ENCODE peak calls at places on chromosomes 7 and 10, in seven cellular contexts. One of them, this sample, is unnamed.

GRCh38 chr7:91264083-91264923 is at the start of gene FZD1:
- DNase-seq in CD4-positive, alpha-beta T cell: no peak
- DNase-seq in suprapubic skin: peak; percentile 98
- DNase-seq in thyroid gland: peak; percentile 98
- DNase-seq in upper lobe of left lung: peak; percentile 97
- DNase-seq in astrocyte: peak; percentile 98
- DNase-seq in dorsolateral prefrontal cortex: peak; percentile 89
- DNase-seq in this sample: peak; percentile 95

GRCh38 chr7:93160410-93160809 is 12.2 kb upstream of the SAMD9L start:
- DNase-seq in CD4-positive, alpha-beta T cell: no peak
- DNase-seq in suprapubic skin: no peak
- DNase-seq in thyroid gland: no peak
- DNase-seq in upper lobe of left lung: no peak
- DNase-seq in astrocyte: peak; percentile 61
- DNase-seq in dorsolateral prefrontal cortex: no peak
- DNase-seq in this sample: no peak

GRCh38 chr7:120218702-120219101 is 54.3 kb upstream of the KCND2 start:
- DNase-seq in CD4-positive, alpha-beta T cell: no peak
- DNase-seq in suprapubic skin: no peak
- DNase-seq in thyroid gland: peak; percentile 11
- DNase-seq in upper lobe of left lung: no peak
- DNase-seq in astrocyte: no peak
- DNase-seq in dorsolateral prefrontal cortex: no peak
- DNase-seq in this sample: no peak

GRCh38 chr10:13787015-13787421 is 200.3 kb downstream of the PRPF18 start:
- DNase-seq in CD4-positive, alpha-beta T cell: peak; percentile 58
- DNase-seq in suprapubic skin: no peak
- DNase-seq in thyroid gland: no peak
- DNase-seq in upper lobe of left lung: no peak
- DNase-seq in astrocyte: peak; percentile 52
- DNase-seq in dorsolateral prefrontal cortex: no peak
- DNase-seq in this sample: no peak

GRCh38 chr10:43904831-43905230 is 256.1 kb upstream of the ZNF32 start:
- DNase-seq in CD4-positive, alpha-beta T cell: no peak
- DNase-seq in suprapubic skin: no peak
- DNase-seq in thyroid gland: no peak
- DNase-seq in upper lobe of left lung: no peak
- DNase-seq in astrocyte: no peak
- DNase-seq in dorsolateral prefrontal cortex: no peak
- DNase-seq in this sample: no peak

GRCh38 chr7:98949336-98950044 is 71.2 kb downstream of the TRRAP start:
- DNase-seq in CD4-positive, alpha-beta T cell: no peak
- DNase-seq in suprapubic skin: no peak
- DNase-seq in thyroid gland: no peak
- DNase-seq in upper lobe of left lung: no peak
- DNase-seq in astrocyte: no peak
- DNase-seq in dorsolateral prefrontal cortex: peak; percentile 83
- DNase-seq in this sample: peak; percentile 31

GRCh38 chr10:60905580-60905979 is 38.4 kb downstream of the RHOBTB1 start:
- DNase-seq in CD4-positive, alpha-beta T cell: no peak
- DNase-seq in suprapubic skin: no peak
- DNase-seq in thyroid gland: peak; percentile 90
- DNase-seq in upper lobe of left lung: no peak
- DNase-seq in astrocyte: peak; percentile 79
- DNase-seq in dorsolateral prefrontal cortex: no peak
- DNase-seq in this sample: no peak

GRCh38 chr7:5693529-5693928 is 87.9 kb downstream of the RNF216 start:
- DNase-seq in CD4-positive, alpha-beta T cell: no peak
- DNase-seq in suprapubic skin: no peak
- DNase-seq in thyroid gland: peak; percentile 78
- DNase-seq in upper lobe of left lung: no peak
- DNase-seq in astrocyte: no peak
- DNase-seq in dorsolateral prefrontal cortex: no peak
- DNase-seq in this sample: no peak

GRCh38 chr7:120743128-120743527 is 114.8 kb downstream of the TSPAN12 start:
- DNase-seq in CD4-positive, alpha-beta T cell: no peak
- DNase-seq in suprapubic skin: no peak
- DNase-seq in thyroid gland: no peak
- DNase-seq in upper lobe of left lung: no peak
- DNase-seq in astrocyte: no peak
- DNase-seq in dorsolateral prefrontal cortex: no peak
- DNase-seq in this sample: no peak

GRCh38 chr7:88835147-88835728 is 39.7 kb upstream of the TEX47 start:
- DNase-seq in CD4-positive, alpha-beta T cell: no peak
- DNase-seq in suprapubic skin: no peak
- DNase-seq in thyroid gland: no peak
- DNase-seq in upper lobe of left lung: no peak
- DNase-seq in astrocyte: peak; percentile 2
- DNase-seq in dorsolateral prefrontal cortex: no peak
- DNase-seq in this sample: no peak

GRCh38 chr7:41628926-41629325 is 74.0 kb downstream of the INHBA start:
- DNase-seq in CD4-positive, alpha-beta T cell: no peak
- DNase-seq in suprapubic skin: no peak
- DNase-seq in thyroid gland: no peak
- DNase-seq in upper lobe of left lung: no peak
- DNase-seq in astrocyte: peak; percentile 53
- DNase-seq in dorsolateral prefrontal cortex: no peak
- DNase-seq in this sample: no peak

GRCh38 chr10:127196227-127196954 is at the start of gene INSYN2A:
- DNase-seq in CD4-positive, alpha-beta T cell: no peak
- DNase-seq in suprapubic skin: no peak
- DNase-seq in thyroid gland: peak; percentile 38
- DNase-seq in upper lobe of left lung: peak; percentile 83
- DNase-seq in astrocyte: peak; percentile 44
- DNase-seq in dorsolateral prefrontal cortex: no peak
- DNase-seq in this sample: peak; percentile 57

GRCh38 chr10:101814466-101815041 is 3.7 kb downstream of the OGA start:
- DNase-seq in CD4-positive, alpha-beta T cell: no peak
- DNase-seq in suprapubic skin: no peak
- DNase-seq in thyroid gland: no peak
- DNase-seq in upper lobe of left lung: no peak
- DNase-seq in astrocyte: peak; percentile 46
- DNase-seq in dorsolateral prefrontal cortex: no peak
- DNase-seq in this sample: no peak

GRCh38 chr7:80183900-80184685 is 49.5 kb downstream of the GNAI1 start:
- DNase-seq in CD4-positive, alpha-beta T cell: no peak
- DNase-seq in suprapubic skin: no peak
- DNase-seq in thyroid gland: no peak
- DNase-seq in upper lobe of left lung: no peak
- DNase-seq in astrocyte: peak; percentile 13
- DNase-seq in dorsolateral prefrontal cortex: no peak
- DNase-seq in this sample: no peak

GRCh38 chr7:54705436-54705835 is 53.6 kb downstream of the SEC61G start:
- DNase-seq in CD4-positive, alpha-beta T cell: no peak
- DNase-seq in suprapubic skin: no peak
- DNase-seq in thyroid gland: no peak
- DNase-seq in upper lobe of left lung: no peak
- DNase-seq in astrocyte: peak; percentile 31
- DNase-seq in dorsolateral prefrontal cortex: no peak
- DNase-seq in this sample: no peak

GRCh38 chr7:40643664-40644063 is 508.9 kb downstream of the SUGCT start:
- DNase-seq in CD4-positive, alpha-beta T cell: no peak
- DNase-seq in suprapubic skin: no peak
- DNase-seq in thyroid gland: no peak
- DNase-seq in upper lobe of left lung: no peak
- DNase-seq in astrocyte: no peak
- DNase-seq in dorsolateral prefrontal cortex: no peak
- DNase-seq in this sample: no peak

GRCh38 chr10:13270877-13271551 is 28.9 kb downstream of the PHYH start:
- DNase-seq in CD4-positive, alpha-beta T cell: no peak
- DNase-seq in suprapubic skin: no peak
- DNase-seq in thyroid gland: no peak
- DNase-seq in upper lobe of left lung: no peak
- DNase-seq in astrocyte: peak; percentile 23
- DNase-seq in dorsolateral prefrontal cortex: no peak
- DNase-seq in this sample: no peak

GRCh38 chr10:44056206-44056605 is 328.7 kb downstream of the CXCL12 start:
- DNase-seq in CD4-positive, alpha-beta T cell: no peak
- DNase-seq in suprapubic skin: no peak
- DNase-seq in thyroid gland: no peak
- DNase-seq in upper lobe of left lung: no peak
- DNase-seq in astrocyte: no peak
- DNase-seq in dorsolateral prefrontal cortex: no peak
- DNase-seq in this sample: no peak

GRCh38 chr10:6269953-6270867 is 67.5 kb downstream of the PFKFB3 start:
- DNase-seq in CD4-positive, alpha-beta T cell: peak; percentile 44
- DNase-seq in suprapubic skin: no peak
- DNase-seq in thyroid gland: peak; percentile 8
- DNase-seq in upper lobe of left lung: no peak
- DNase-seq in astrocyte: no peak
- DNase-seq in dorsolateral prefrontal cortex: no peak
- DNase-seq in this sample: no peak

GRCh38 chr10:74419491-74420466 is 268.8 kb downstream of the ADK start:
- DNase-seq in CD4-positive, alpha-beta T cell: peak; percentile 28
- DNase-seq in suprapubic skin: no peak
- DNase-seq in thyroid gland: no peak
- DNase-seq in upper lobe of left lung: no peak
- DNase-seq in astrocyte: no peak
- DNase-seq in dorsolateral prefrontal cortex: no peak
- DNase-seq in this sample: no peak

GRCh38 chr10:33333260-33334169 is 952 bp downstream of the NRP1 start:
- DNase-seq in CD4-positive, alpha-beta T cell: no peak
- DNase-seq in suprapubic skin: no peak
- DNase-seq in thyroid gland: peak; percentile 12
- DNase-seq in upper lobe of left lung: no peak
- DNase-seq in astrocyte: peak; percentile 18
- DNase-seq in dorsolateral prefrontal cortex: no peak
- DNase-seq in this sample: no peak

GRCh38 chr7:121204537-121204936 is 124.3 kb upstream of the WNT16 start:
- DNase-seq in CD4-positive, alpha-beta T cell: no peak
- DNase-seq in suprapubic skin: no peak
- DNase-seq in thyroid gland: no peak
- DNase-seq in upper lobe of left lung: no peak
- DNase-seq in astrocyte: no peak
- DNase-seq in dorsolateral prefrontal cortex: no peak
- DNase-seq in this sample: no peak

GRCh38 chr10:52170776-52171175 is 143.3 kb upstream of the DKK1 start:
- DNase-seq in CD4-positive, alpha-beta T cell: no peak
- DNase-seq in suprapubic skin: no peak
- DNase-seq in thyroid gland: no peak
- DNase-seq in upper lobe of left lung: no peak
- DNase-seq in astrocyte: no peak
- DNase-seq in dorsolateral prefrontal cortex: no peak
- DNase-seq in this sample: no peak

GRCh38 chr7:42886866-42887509 is 24.9 kb downstream of the C7orf25 start:
- DNase-seq in CD4-positive, alpha-beta T cell: no peak
- DNase-seq in suprapubic skin: no peak
- DNase-seq in thyroid gland: no peak
- DNase-seq in upper lobe of left lung: no peak
- DNase-seq in astrocyte: no peak
- DNase-seq in dorsolateral prefrontal cortex: no peak
- DNase-seq in this sample: no peak

GRCh38 chr7:143882020-143882610 is 19.9 kb downstream of the TCAF1 start:
- DNase-seq in CD4-positive, alpha-beta T cell: no peak
- DNase-seq in suprapubic skin: no peak
- DNase-seq in thyroid gland: peak; percentile 87
- DNase-seq in upper lobe of left lung: peak; percentile 12
- DNase-seq in astrocyte: peak; percentile 56
- DNase-seq in dorsolateral prefrontal cortex: peak; percentile 76
- DNase-seq in this sample: peak; percentile 45

DNA sequence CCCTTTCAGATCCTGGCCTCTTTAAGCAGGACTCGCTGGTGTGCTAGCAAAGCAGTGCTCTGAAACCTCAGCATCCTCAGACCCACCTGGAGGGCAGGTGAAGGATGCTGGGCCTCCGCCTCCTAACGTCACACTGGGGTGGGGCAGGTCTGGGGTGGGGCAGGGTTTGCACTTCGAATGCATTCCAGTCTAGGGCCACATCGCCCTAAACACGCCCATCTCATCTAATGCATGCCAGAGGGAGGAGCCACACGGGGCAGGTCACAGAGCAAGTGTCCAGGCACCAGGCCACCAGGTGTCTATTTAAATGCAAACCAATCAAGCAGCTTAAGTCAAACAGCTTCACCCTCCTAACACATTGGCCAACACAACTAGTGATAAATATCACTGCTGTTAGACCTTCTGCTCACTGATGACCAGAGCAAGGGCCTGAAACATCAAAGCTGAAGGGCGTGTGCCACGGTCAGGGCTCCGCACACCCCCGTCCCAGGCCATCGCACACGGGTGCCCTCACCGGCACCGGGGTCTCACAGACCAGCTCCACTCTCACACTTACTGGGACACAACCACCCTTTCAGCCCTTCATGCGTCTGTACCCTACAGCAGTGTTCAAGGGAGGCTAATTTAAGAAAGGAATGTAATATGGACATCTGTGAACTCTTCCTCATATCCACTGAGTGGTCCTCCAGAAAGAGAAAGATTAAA is 47.1 kb downstream of the DIP2C start:
- DNase-seq in CD4-positive, alpha-beta T cell: no peak
- DNase-seq in suprapubic skin: peak; percentile 41
- DNase-seq in thyroid gland: no peak
- DNase-seq in upper lobe of left lung: no peak
- DNase-seq in astrocyte: no peak
- DNase-seq in dorsolateral prefrontal cortex: no peak
- DNase-seq in this sample: no peak
- H3K27ac ChIP-seq in CD4-positive, alpha-beta T cell: no peak overlapping the region
- H3K27ac ChIP-seq in suprapubic skin: no peak overlapping the region
- H3K27ac ChIP-seq in thyroid gland: no peak overlapping the region
- H3K27ac ChIP-seq in upper lobe of left lung: no peak overlapping the region
- H3K27ac ChIP-seq in astrocyte: no peak overlapping the region
- H3K27ac ChIP-seq in dorsolateral prefrontal cortex: no peak overlapping the region
- H3K27ac ChIP-seq in this sample: no peak overlapping the region

GRCh38 chr10:11326241-11326640 is 285.2 kb downstream of the USP6NL start:
- DNase-seq in CD4-positive, alpha-beta T cell: no peak
- DNase-seq in suprapubic skin: no peak
- DNase-seq in thyroid gland: no peak
- DNase-seq in upper lobe of left lung: no peak
- DNase-seq in astrocyte: no peak
- DNase-seq in dorsolateral prefrontal cortex: no peak
- DNase-seq in this sample: no peak
- H3K27ac ChIP-seq in CD4-positive, alpha-beta T cell: no peak overlapping the region
- H3K27ac ChIP-seq in suprapubic skin: no peak overlapping the region
- H3K27ac ChIP-seq in thyroid gland: no peak overlapping the region
- H3K27ac ChIP-seq in upper lobe of left lung: no peak overlapping the region
- H3K27ac ChIP-seq in astrocyte: peak overlapping the region; percentile 27
- H3K27ac ChIP-seq in dorsolateral prefrontal cortex: peak overlapping the region; percentile 36
- H3K27ac ChIP-seq in this sample: no peak overlapping the region

GRCh38 chr7:151876899-151877777 is at the start of gene PRKAG2:
- DNase-seq in CD4-positive, alpha-beta T cell: peak; percentile 57
- DNase-seq in suprapubic skin: peak; percentile 89
- DNase-seq in thyroid gland: peak; percentile 72
- DNase-seq in upper lobe of left lung: peak; percentile 95
- DNase-seq in astrocyte: no peak
- DNase-seq in dorsolateral prefrontal cortex: no peak
- DNase-seq in this sample: no peak
- H3K27ac ChIP-seq in CD4-positive, alpha-beta T cell: peak within 1 kb of the TSS; percentile 64
- H3K27ac ChIP-seq in suprapubic skin: peak within 1 kb of the TSS; percentile 94
- H3K27ac ChIP-seq in thyroid gland: peak within 1 kb of the TSS; percentile 94
- H3K27ac ChIP-seq in upper lobe of left lung: peak within 1 kb of the TSS; percentile 89
- H3K27ac ChIP-seq in astrocyte: no peak within 1 kb of the TSS
- H3K27ac ChIP-seq in dorsolateral prefrontal cortex: peak within 1 kb of the TSS; percentile 90
- H3K27ac ChIP-seq in this sample: peak within 1 kb of the TSS; percentile 82

DNA sequence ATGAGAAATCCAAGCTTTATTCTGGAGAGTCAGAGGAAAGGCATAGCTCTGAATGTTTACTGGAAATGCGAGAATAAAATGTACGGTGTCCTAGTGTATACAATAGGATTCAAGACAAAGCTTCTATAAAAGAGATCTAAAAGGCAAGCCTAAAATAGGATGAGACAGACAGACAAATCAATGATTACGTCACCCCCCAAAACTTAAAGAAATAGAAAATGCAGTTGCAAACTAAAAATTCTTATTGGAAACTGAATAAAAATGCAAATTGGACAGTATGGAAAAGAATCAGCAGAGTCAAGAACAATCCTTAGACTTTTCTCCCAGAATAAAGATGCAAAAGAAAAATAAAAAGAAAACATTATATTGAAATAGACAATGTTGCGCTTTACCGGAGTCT is 245.9 kb downstream of the POM121L12 start:
- DNase-seq in CD4-positive, alpha-beta T cell: no peak
- DNase-seq in suprapubic skin: no peak
- DNase-seq in thyroid gland: no peak
- DNase-seq in upper lobe of left lung: no peak
- DNase-seq in astrocyte: no peak
- DNase-seq in dorsolateral prefrontal cortex: no peak
- DNase-seq in this sample: no peak
- H3K27ac ChIP-seq in CD4-positive, alpha-beta T cell: no peak overlapping the region
- H3K27ac ChIP-seq in suprapubic skin: no peak overlapping the region
- H3K27ac ChIP-seq in thyroid gland: no peak overlapping the region
- H3K27ac ChIP-seq in upper lobe of left lung: no peak overlapping the region
- H3K27ac ChIP-seq in astrocyte: no peak overlapping the region
- H3K27ac ChIP-seq in dorsolateral prefrontal cortex: no peak overlapping the region
- H3K27ac ChIP-seq in this sample: no peak overlapping the region